ENCODE peak calls at places on chromosomes 11 and 22, in eight cellular contexts. W is BJ, S is HFFc6, T is NB4, A is neural crest cell, L is activated T-cell treated with anti-CD3 and anti-CD28 coated beads for 1 hour, Z is germinal center, D is NCI-H1417. V is an unnamed sample.

GRCh38 chr22:42648368-42649260 is 578 bp downstream of the CYB5R3 start:
- DNase-seq in W (no peak), S (no peak), T (peak; percentile 56), A (no peak), L (peak; percentile 7), Z (peak; percentile 36), D (peak; percentile 48), V (peak; percentile 28)

GRCh38 chr11:63602296-63602695 is 11.9 kb downstream of the PLAAT3 start:
- DNase-seq in W (no peak), S (peak; percentile 48), T (no peak), A (no peak), L (no peak), Z (no peak), D (no peak), V (no peak)

GRCh38 chr11:56700242-56700918 is 1.5 kb downstream of the OR9G1 start:
- DNase-seq in W (no peak), S (no peak), T (no peak), A (no peak), L (no peak), Z (no peak), D (no peak), V (no peak)

GRCh38 chr22:29702025-29702930 is 17.5 kb upstream of the CABP7 start:
- DNase-seq in W (no peak), S (no peak), T (no peak), A (no peak), L (no peak), Z (no peak), D (no peak), V (no peak)

GRCh38 chr11:76392889-76393288 is 11.8 kb downstream of the GVQW3 start:
- DNase-seq in W (no peak), S (no peak), T (no peak), A (no peak), L (no peak), Z (no peak), D (no peak), V (no peak)

GRCh38 chr22:33465554-33465953 is 407.4 kb upstream of the SYN3 start:
- DNase-seq in W (no peak), S (no peak), T (no peak), A (no peak), L (no peak), Z (no peak), D (no peak), V (no peak)

GRCh38 chr11:19101803-19102520 is 15.0 kb upstream of the ZDHHC13 start:
- DNase-seq in W (no peak), S (no peak), T (no peak), A (no peak), L (no peak), Z (no peak), D (peak; percentile 78), V (no peak)

GRCh38 chr11:61917043-61917356 is 366 bp downstream of the RAB3IL1 start:
- DNase-seq in W (no peak), S (no peak), T (no peak), A (no peak), L (no peak), Z (no peak), D (no peak), V (no peak)

GRCh38 chr22:49097966-49098365 is 729.7 kb downstream of the BRD1 start:
- DNase-seq in W (no peak), S (no peak), T (no peak), A (no peak), L (no peak), Z (no peak), D (no peak), V (no peak)

GRCh38 chr11:95547186-95547585 is 242.4 kb downstream of the FAM76B start:
- DNase-seq in W (no peak), S (no peak), T (no peak), A (no peak), L (no peak), Z (no peak), D (no peak), V (no peak)

GRCh38 chr11:70460111-70460510 is 61.8 kb downstream of the CTTN start:
- DNase-seq in W (no peak), S (no peak), T (no peak), A (no peak), L (no peak), Z (no peak), D (no peak), V (no peak)

GRCh38 chr22:47608421-47608820 is 846.0 kb downstream of the TBC1D22A start:
- DNase-seq in W (no peak), S (no peak), T (no peak), A (no peak), L (no peak), Z (no peak), D (no peak), V (no peak)

GRCh38 chr11:83051760-83052671 is 19.7 kb downstream of the RAB30 start:
- DNase-seq in W (peak; percentile 97), S (peak; percentile 97), T (no peak), A (no peak), L (no peak), Z (no peak), D (peak; percentile 28), V (peak; percentile 95)

GRCh38 chr22:24133187-24133965 is 47.9 kb upstream of the SUSD2 start:
- DNase-seq in W (no peak), S (no peak), T (peak; percentile 49), A (no peak), L (peak; percentile 33), Z (no peak), D (no peak), V (no peak)

GRCh38 chr11:119530503-119530902 is 107.5 kb upstream of the THY1 start:
- DNase-seq in W (no peak), S (no peak), T (no peak), A (no peak), L (no peak), Z (no peak), D (no peak), V (no peak)

GRCh38 chr11:536841-537621 is at the start of gene LRRC56:
- DNase-seq in W (peak; percentile 42), S (peak; percentile 78), T (peak; percentile 94), A (peak; percentile 70), L (peak; percentile 83), Z (peak; percentile 98), D (peak; percentile 96), V (peak; percentile 30)

GRCh38 chr11:69430566-69430965 is 50.9 kb upstream of the LINC01488 start:
- DNase-seq in W (no peak), S (no peak), T (no peak), A (no peak), L (no peak), Z (no peak), D (no peak), V (no peak)

GRCh38 chr11:1478544-1478943 is 8.0 kb downstream of the MOB2 start:
- DNase-seq in W (no peak), S (no peak), T (peak; percentile 85), A (no peak), L (no peak), Z (no peak), D (no peak), V (no peak)

GRCh38 chr11:74611369-74611861 is 19.0 kb downstream of the POLD3 start:
- DNase-seq in W (peak; percentile 86), S (peak; percentile 63), T (peak; percentile 53), A (no peak), L (no peak), Z (no peak), D (peak; percentile 48), V (peak; percentile 67)

GRCh38 chr11:61814242-61814957 is 2.4 kb downstream of the FADS1 start:
- DNase-seq in W (no peak), S (no peak), T (peak; percentile 61), A (no peak), L (no peak), Z (no peak), D (peak; percentile 90), V (no peak)

GRCh38 chr11:15113381-15113780 is 1.3 kb upstream of the INSC start:
- DNase-seq in W (no peak), S (no peak), T (peak; percentile 84), A (no peak), L (no peak), Z (peak; percentile 76), D (no peak), V (no peak)

GRCh38 chr11:110473666-110474065 is 43.9 kb downstream of the FDX1 start:
- DNase-seq in W (no peak), S (no peak), T (no peak), A (no peak), L (no peak), Z (no peak), D (no peak), V (no peak)

GRCh38 chr11:68714047-68714856 is 29.9 kb downstream of the GAL start:
- DNase-seq in W (no peak), S (no peak), T (no peak), A (no peak), L (no peak), Z (no peak), D (no peak), V (no peak)

GRCh38 chr22:31569126-31569525 is 72.8 kb downstream of the SFI1 start:
- DNase-seq in W (no peak), S (no peak), T (no peak), A (no peak), L (no peak), Z (no peak), D (no peak), V (no peak)

GRCh38 chr11:57530215-57530595 is 349 bp downstream of the TIMM10 start:
- DNase-seq in W (no peak), S (no peak), T (peak; percentile 33), A (peak; percentile 6), L (peak; percentile 8), Z (no peak), D (no peak), V (no peak)